ENCODE peak calls at places on chromosomes 11 and 22, in four cellular contexts. H is H9, X is IMR-90, O is H1. I is an unnamed sample. For H3K4me1, the result is how much of the 10 kb centered on the place peaks cover.

GRCh38 chr22:40156001-40156516 is 21.7 kb upstream of the TNRC6B start:
- DNase-seq in X (peak), O (peak), H (peak), I (peak)

GRCh38 chr11:2203440-2204259 is 32.0 kb upstream of the TH start:
- DNase-seq in H (no peak), O (no peak), X (no peak), I (no peak)

GRCh38 chr11:32586576-32587190 is 3.1 kb downstream of the EIF3M start:
- DNase-seq in X (peak), H (no peak), O (no peak), I (peak)

GRCh38 chr11:106621479-106621878 is 396.8 kb downstream of the GUCY1A2 start:
- DNase-seq in X (no peak), O (no peak), H (no peak), I (no peak)

GRCh38 chr22:44026630-44027511 is 2.8 kb downstream of the PARVB start:
- DNase-seq in X (peak), O (no peak), H (no peak), I (no peak)

GRCh38 chr11:116244425-116244824 is 528.4 kb downstream of the BUD13 start:
- DNase-seq in H (no peak), X (no peak), O (no peak), I (no peak)

GRCh38 chr11:76667856-76668255 is 2.7 kb downstream of the LRRC32 start:
- DNase-seq in H (peak), X (no peak), O (no peak), I (no peak)

GRCh38 chr22:46502346-46502745 is 35.1 kb downstream of the CELSR1 start:
- DNase-seq in H (no peak), X (no peak), O (no peak), I (no peak)

GRCh38 chr22:29148826-29149225 is 56.9 kb upstream of the EMID1 start:
- DNase-seq in X (no peak), O (no peak), H (peak), I (no peak)

GRCh38 chr22:29146771-29147170 is 58.9 kb upstream of the EMID1 start:
- DNase-seq in X (no peak), H (peak), O (no peak), I (no peak)

GRCh38 chr22:29146101-29146560 is 59.6 kb upstream of the EMID1 start:
- DNase-seq in X (no peak), H (no peak), O (no peak), I (no peak)

GRCh38 chr22:29147241-29147919 is 58.3 kb upstream of the EMID1 start:
- DNase-seq in H (peak), O (no peak), X (no peak), I (no peak)

DNA sequence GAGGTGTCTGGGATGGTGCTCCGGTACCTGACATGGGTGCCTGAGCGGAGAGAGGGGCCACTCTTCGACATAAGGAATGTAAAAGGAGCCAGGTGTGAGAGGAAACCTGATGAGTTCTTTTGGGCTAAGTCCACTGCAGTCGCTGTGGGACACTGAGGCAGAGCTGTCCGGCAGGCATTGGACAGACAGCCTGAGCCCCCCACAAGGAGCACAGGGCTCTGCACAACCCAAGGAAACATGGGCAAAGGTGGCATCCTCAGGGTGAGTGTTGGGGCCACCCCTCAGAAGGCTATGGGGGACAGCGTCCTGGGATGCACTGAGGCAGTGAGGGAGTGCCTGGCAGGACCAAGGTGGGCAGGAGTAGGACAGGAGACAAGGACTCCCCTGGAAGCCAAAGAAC is 57.7 kb upstream of the EMID1 start:
- DNase-seq in X (no peak), H (peak), O (no peak), I (no peak)
- H4K5ac ChIP-seq in X (no peak), H (no peak), O (no peak), I (no peak)

DNA sequence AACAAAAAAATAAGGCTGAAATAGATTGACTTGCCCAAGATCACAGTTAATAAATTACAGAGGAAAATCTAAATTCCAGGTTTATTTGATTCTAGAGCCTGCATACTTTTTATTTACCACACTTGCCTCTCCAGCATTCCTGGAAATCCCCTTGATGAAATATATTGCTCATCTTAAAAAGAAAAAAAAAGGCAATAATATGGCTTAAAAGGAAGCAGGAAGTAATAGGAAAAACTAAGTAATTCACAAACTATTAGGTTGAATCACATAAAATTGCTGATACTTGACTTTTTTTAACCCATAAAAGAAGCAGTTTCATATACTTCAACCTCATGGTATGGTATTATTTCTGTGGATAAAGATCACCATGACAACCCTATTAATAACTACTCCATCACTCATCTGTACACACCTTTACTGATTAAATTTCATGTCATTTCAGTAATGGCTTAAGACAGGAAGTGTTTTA is 52.9 kb downstream of the COPB1 start:
- DNase-seq in H (no peak), X (peak), O (no peak), I (no peak)
- H3K4me1 ChIP-seq in H (under half), X (under half), O (under half), I (under half)

DNA sequence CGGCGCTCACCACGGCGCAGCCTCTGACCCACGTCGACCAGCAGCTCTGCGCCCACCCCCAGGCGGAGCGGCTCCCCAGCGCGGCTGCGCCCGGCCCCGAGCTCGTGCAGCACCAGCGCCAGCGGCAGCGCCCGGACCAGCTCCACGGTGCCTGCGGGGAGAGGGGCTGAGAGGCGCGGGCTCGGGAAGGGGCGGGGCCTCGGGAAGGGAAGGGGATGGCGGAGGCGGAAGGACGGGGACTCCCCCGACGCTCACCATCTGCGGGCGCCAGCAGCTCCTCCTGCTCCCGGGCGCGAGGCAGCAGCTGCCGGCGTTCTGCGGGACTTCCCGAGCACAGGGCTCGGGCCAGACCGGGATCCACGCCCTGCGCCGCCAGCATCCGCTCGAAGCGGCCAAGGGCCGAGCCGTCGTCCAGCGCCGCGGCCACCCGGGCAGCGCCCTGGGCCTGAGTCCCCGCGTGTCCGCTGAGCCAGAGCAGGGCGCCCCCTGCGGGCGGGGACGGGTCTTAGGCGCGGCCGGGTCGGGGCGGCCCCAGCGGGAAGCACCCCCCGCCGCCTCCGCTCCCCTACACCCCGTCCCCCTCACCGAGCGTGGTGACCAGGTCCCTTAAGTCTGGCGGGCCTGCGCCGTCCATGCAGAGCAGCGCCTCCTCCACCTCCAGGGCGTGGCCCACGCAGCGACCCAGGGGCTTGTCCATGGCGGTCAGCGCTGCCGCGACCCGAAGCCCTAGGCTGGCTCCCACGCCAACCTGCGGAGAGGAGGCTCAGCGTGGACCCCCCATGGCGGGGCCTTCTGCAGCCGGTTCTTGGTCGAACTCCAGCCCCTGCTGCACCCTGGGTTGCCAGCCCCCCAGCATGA is 822 bp upstream of the SCO2 start:
- DNase-seq in O (no peak), H (peak), X (peak), I (peak)
- H3K4me2 ChIP-seq in O (peak), H (peak), X (peak), I (peak)

GRCh38 chr22:22759371-22759770 is 115.0 kb downstream of the GGTLC2 start:
- DNase-seq in H (no peak), O (no peak), X (no peak), I (no peak)

GRCh38 chr22:22761963-22762772 is 117.8 kb downstream of the GGTLC2 start:
- DNase-seq in H (no peak), X (no peak), O (no peak), I (no peak)

GRCh38 chr22:22759889-22760546 is 115.6 kb downstream of the GGTLC2 start:
- DNase-seq in O (no peak), X (no peak), H (no peak), I (no peak)

GRCh38 chr22:22763512-22763911 is 119.1 kb downstream of the GGTLC2 start:
- DNase-seq in H (no peak), X (no peak), O (no peak), I (no peak)

DNA sequence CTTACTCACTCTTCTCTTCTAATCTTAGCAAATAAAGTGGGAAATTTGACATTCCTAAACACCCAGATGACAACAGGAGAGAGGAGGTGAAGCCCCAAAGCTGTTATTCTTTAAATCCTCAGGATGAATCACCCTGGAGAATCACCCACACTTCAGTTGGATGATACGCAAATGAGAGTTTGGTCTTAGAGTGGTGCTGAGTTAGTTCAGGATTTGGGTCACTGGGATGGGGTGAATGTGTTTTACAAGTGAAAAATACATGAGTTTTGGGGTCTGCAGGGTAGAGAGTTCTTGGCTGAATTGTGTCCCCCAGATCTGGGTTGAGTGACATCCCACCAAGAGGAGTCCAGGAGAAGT is 117.2 kb downstream of the GGTLC2 start:
- DNase-seq in X (no peak), H (no peak), O (no peak), I (no peak)
- H4K5ac ChIP-seq in X (no peak), H (no peak), O (no peak), I (no peak)

GRCh38 chr11:44564653-44565007 is 833 bp upstream of the CD82 start:
- DNase-seq in O (no peak), H (peak), X (peak), I (no peak)

GRCh38 chr11:44565008-44565745 is at the start of gene CD82:
- DNase-seq in H (peak), X (peak), O (peak), I (peak)

GRCh38 chr11:44563716-44564115 is 1.7 kb upstream of the CD82 start:
- DNase-seq in H (no peak), O (no peak), X (peak), I (no peak)

GRCh38 chr11:44562836-44563460 is 2.5 kb upstream of the CD82 start:
- DNase-seq in X (no peak), H (no peak), O (no peak), I (no peak)

DNA sequence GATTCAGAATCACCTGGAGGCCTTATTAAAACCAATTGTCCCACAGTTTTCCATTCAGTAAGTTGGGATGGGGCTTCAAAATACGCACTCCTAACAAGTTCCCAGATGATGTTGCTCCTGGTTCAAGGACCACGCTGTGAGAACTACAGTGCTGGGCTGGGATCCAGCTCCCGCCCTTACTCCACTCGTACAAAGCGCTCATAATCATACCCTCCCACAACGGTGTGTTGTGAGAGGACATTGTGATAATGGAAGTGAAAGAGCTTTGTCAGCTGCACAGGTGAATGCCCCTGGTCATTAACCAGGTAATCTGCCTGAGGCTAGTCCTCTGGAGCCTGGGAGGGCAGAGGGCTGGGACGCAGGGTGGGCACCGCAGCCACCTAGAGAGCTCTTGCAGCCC is 1.3 kb upstream of the CD82 start:
- DNase-seq in X (peak), O (no peak), H (no peak), I (no peak)
- H3K4me1 ChIP-seq in X (under half), O (under half), H (under half), I (under half)

DNA sequence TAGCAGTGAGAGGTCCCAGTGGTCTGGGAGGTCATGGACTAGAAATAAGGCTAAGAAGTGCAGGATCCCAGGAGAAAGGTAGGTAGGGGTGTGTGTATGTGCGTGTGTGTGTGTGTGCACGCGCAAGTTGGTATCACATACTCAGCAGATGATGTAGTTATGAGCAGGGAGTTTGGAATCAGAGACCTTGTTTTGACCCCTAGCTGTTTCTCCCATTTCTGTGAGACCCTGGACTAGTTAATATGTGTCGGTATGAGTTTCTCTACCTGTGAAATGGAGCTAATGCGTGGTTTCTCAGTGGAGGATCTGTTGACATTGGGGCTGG is 1.3 kb downstream of the SERPING1 start:
- DNase-seq in O (no peak), H (no peak), X (peak), I (peak)
- H3K4me2 ChIP-seq in O (peak), H (peak), X (peak), I (peak)

DNA sequence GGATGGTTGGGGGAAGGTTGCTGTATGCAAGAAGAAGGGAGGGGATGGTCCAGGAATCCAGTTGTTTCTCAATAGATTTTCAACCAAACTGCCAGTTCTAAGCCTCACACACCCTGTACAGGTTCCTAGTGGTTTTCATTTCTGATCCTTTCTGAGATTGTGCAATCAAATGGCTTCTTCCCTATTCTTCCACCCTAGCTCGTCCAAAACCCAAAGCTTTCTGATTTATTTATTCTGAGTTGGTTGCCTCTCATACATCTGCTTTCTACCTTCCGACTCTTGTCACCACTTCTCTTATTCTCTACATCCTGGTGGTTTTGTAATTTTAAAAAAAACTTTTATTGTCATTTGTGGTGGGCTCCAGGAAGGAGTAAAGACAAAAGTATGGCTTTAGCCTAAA is 12.6 kb downstream of the OR5A2 start:
- DNase-seq in H (no peak), X (no peak), O (no peak), I (no peak)
- H4K5ac ChIP-seq in H (no peak), X (no peak), O (no peak), I (no peak)